ENCODE peak calls at places on chromosomes 5 and 9, in five cellular contexts. H is ovary, B is colonic mucosa, S is MM.1S, F is endodermal cell. A is an unnamed sample.

GRCh38 chr9:33290994-33291397 is 680 bp downstream of the NFX1 start:
- DNase-seq in H (no peak), B (no peak), S (peak), F (no peak), A (no peak)

GRCh38 chr9:138043411-138044345 is 166.1 kb downstream of the CACNA1B start:
- DNase-seq in H (peak), B (peak), S (no peak), F (peak), A (no peak)

GRCh38 chr5:95623706-95624105 is 3.8 kb downstream of the GPR150 start:
- DNase-seq in H (no peak), B (no peak), S (no peak), F (no peak), A (no peak)

GRCh38 chr5:152631217-152631616 is 226.1 kb upstream of the NMUR2 start:
- DNase-seq in H (no peak), B (no peak), S (no peak), F (no peak), A (no peak)

GRCh38 chr9:16450578-16450977 is 419.9 kb downstream of the BNC2 start:
- DNase-seq in H (no peak), B (no peak), S (peak), F (no peak), A (no peak)

GRCh38 chr5:160213537-160213936 is 15.8 kb upstream of the FABP6 start:
- DNase-seq in H (no peak), B (no peak), S (peak), F (no peak), A (no peak)

GRCh38 chr9:81430727-81431126 is 258.6 kb downstream of the TLE1 start:
- DNase-seq in H (no peak), B (no peak), S (no peak), F (no peak), A (no peak)

GRCh38 chr9:2291980-2292704 is 277.0 kb downstream of the SMARCA2 start:
- DNase-seq in H (no peak), B (peak), S (no peak), F (peak), A (peak)

GRCh38 chr5:74595143-74595915 is 45.2 kb downstream of the ENC1 start:
- DNase-seq in H (peak), B (peak), S (no peak), F (peak), A (no peak)

GRCh38 chr9:86771391-86771790 is 175.9 kb downstream of the GAS1 start:
- DNase-seq in H (no peak), B (no peak), S (no peak), F (no peak), A (no peak)

GRCh38 chr5:10073705-10074104 is 176.0 kb downstream of the ATPSCKMT start:
- DNase-seq in H (no peak), B (no peak), S (no peak), F (no peak), A (no peak)

GRCh38 chr9:132789706-132790105 is 88.4 kb downstream of the AK8 start:
- DNase-seq in H (no peak), B (peak), S (no peak), F (no peak), A (no peak)

GRCh38 chr5:138448070-138448469 is 9.2 kb downstream of the REEP2 start:
- DNase-seq in H (no peak), B (no peak), S (no peak), F (no peak), A (no peak)

GRCh38 chr9:131739192-131739961 is 499 bp downstream of the RAPGEF1 start:
- DNase-seq in H (peak), B (peak), S (peak), F (peak), A (no peak)

GRCh38 chr5:136246122-136246521 is 53.2 kb upstream of the SMIM32 start:
- DNase-seq in H (no peak), B (no peak), S (no peak), F (no peak), A (no peak)

GRCh38 chr5:59759600-59760357 is 133.7 kb downstream of the PDE4D start:
- DNase-seq in H (no peak), B (no peak), S (no peak), F (peak), A (peak)

GRCh38 chr9:121636978-121637377 is 14.5 kb upstream of the DAB2IP start:
- DNase-seq in H (no peak), B (no peak), S (no peak), F (no peak), A (no peak)

DNA sequence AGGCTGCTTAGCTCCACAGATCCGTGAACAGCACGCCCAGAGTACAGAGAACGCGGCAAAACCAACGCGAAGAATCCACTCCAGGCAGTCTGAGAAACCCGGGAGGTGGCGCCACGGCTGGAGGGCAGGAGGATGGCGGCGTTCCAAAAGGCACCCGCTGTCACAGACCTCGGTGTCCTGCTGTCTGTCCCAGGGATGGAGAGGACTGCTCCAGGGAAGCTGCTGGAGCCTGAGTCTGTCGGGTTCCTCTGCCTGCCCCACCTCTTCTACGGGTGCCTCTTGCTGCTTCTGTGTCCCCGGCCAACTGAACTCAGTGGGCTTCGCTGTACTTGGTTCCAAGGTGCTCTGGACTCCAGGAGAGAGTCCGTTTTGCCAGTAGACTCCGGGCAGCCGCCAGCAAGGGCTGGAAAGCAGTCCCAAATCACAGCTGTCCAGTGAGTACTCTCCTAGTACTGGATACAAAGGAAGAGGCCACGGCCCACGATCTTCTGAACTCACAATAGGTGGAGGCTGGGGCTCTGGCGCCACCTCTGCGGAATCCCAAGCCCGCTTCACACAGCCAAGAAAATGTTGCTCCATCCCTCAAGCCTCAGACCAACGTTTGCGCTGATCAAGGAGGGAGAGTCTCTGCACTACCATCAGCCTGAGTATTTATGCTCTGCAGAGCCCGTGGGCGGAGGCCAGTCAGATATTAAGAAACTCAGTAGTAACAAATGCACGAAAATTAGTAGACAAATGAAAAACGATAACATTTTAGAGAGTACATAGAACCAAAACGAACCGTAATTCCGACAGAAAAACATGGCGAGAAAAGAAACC is 442 bp downstream of the ANXA2R start:
- DNase-seq in H (peak), B (peak), S (peak), F (peak), A (no peak)
- TF ChIP-seq CTCF in H (no peak), B (no peak), S (peak), F (no peak), A (no peak)

DNA sequence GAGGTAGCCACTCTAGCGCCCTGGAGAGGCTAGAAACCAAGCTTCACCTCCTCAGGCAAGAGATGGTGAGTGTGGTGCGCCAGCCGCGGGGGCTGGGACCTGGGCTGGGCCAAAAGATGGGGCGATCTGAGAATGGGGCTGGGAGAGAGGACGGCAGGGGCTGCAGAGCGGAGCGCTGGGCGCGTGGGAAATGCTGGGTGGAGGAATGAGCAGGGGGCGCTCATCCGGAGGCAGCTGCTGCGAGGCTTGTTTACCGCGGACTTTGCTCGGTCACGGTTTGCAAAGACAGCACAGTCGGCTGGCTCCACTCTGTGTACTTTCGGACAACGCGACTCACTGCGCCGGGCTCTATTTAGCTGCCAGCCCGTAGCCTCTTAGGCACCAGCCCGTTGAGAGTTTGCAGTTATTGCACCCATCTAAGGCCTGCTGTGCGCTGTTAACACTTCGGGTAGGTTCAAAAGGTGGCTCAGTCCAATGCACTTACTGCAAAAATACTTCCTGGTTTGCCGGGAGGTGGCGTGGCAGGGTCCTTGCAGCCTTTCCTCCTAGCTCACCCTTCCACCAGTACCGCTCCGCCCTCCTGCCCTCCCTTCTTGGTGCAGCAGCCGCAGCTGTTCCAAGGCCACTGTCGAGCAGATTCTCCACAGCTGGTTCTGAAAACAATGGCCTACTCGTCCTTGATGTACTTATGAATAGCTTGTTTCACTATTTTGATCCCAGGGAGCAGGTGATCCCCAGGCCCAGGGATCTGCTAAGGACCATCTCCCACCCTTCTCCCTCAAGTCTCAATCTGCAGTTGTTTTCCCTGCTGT is 1.3 kb downstream of the LURAP1L start:
- DNase-seq in H (peak), B (peak), S (peak), F (peak), A (no peak)
- TF ChIP-seq CTCF in H (peak), B (no peak), S (peak), F (peak), A (peak)

GRCh38 chr9:108468364-108468763 is 387.4 kb downstream of the ACTL7B start:
- DNase-seq in H (no peak), B (peak), S (peak), F (peak), A (no peak)
- TF ChIP-seq CTCF in H (no peak), B (no peak), S (peak), F (peak), A (peak)

GRCh38 chr5:169085656-169086055 is 215.3 kb downstream of the SLIT3 start:
- DNase-seq in H (no peak), B (no peak), S (no peak), F (no peak), A (no peak)

GRCh38 chr5:169088032-169088726 is 212.8 kb downstream of the SLIT3 start:
- DNase-seq in H (no peak), B (no peak), S (no peak), F (no peak), A (no peak)

GRCh38 chr5:169091396-169091980 is 209.5 kb downstream of the SLIT3 start:
- DNase-seq in H (no peak), B (no peak), S (no peak), F (no peak), A (no peak)

GRCh38 chr5:169084775-169085566 is 216.0 kb downstream of the SLIT3 start:
- DNase-seq in H (no peak), B (no peak), S (no peak), F (peak), A (no peak)

DNA sequence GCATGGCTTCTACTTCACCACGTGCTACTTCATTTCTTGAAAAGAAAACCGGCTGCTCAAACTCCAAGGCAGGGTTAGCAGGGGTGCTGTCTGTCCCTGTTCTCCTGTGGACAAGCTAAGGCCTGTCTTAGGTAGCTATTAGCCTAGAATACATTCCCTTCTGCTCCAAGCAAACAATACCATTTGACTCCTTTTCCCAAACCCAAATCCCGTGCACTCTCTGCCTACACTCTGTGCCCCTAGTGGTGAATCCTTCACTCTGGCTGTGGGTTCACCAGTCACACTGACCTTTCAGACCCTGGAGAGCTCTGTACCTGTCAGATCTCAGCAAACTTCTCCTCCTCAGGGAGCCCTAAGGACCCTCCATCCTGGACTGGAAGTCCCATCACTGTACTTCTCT is 211.6 kb downstream of the SLIT3 start:
- DNase-seq in H (no peak), B (no peak), S (no peak), F (peak), A (no peak)
- TF ChIP-seq CTCF in H (no peak), B (no peak), S (no peak), F (peak), A (no peak)

A was measured in LNCaP clone FGC.